ENCODE peak calls at places on chromosomes 1 and 21, in ten cellular contexts. E is adrenal gland; T is mammary epithelial cell; Q is aorta; B is IMR-90; D is astrocyte; H is CD8-positive, alpha-beta memory T cell; O is CD8-positive, alpha-beta T cell; J is RWPE1; L is endodermal cell. V is an unnamed sample.

GRCh38 chr1:162388615-162389014 is 7.1 kb downstream of the C1orf226 start:
- DNase-seq in E (no peak), B (no peak), L (peak), Q (no peak), H (no peak), T (no peak), J (no peak), O (no peak), D (no peak), V (no peak)

GRCh38 chr1:9696793-9697192 is 45.3 kb downstream of the PIK3CD start:
- DNase-seq in O (no peak), H (no peak), J (no peak), L (no peak), Q (no peak), D (no peak), T (no peak), B (no peak), E (no peak), V (no peak)

GRCh38 chr1:245195398-245195797 is 40.6 kb downstream of the KIF26B start:
- DNase-seq in D (no peak), L (peak), T (no peak), B (no peak), E (no peak), O (no peak), J (no peak), Q (no peak), H (no peak), V (no peak)

GRCh38 chr1:44611866-44612265 is 62.4 kb downstream of the TMEM53 start:
- DNase-seq in E (no peak), J (no peak), T (no peak), D (no peak), H (no peak), L (no peak), B (no peak), O (no peak), Q (no peak), V (no peak)

GRCh38 chr1:226788965-226789364 is 49.9 kb upstream of the ITPKB start:
- DNase-seq in D (no peak), J (no peak), Q (no peak), L (no peak), O (no peak), H (no peak), T (no peak), E (no peak), B (no peak), V (no peak)

GRCh38 chr1:29960906-29961675 is 724.8 kb downstream of the PTPRU start:
- DNase-seq in B (no peak), Q (no peak), T (no peak), O (no peak), E (peak), L (peak), J (no peak), D (no peak), H (no peak), V (no peak)

GRCh38 chr1:182122265-182122664 is 60.8 kb upstream of the ZNF648 start:
- DNase-seq in E (no peak), Q (no peak), T (no peak), B (no peak), J (no peak), O (no peak), L (no peak), D (no peak), H (no peak), V (no peak)

GRCh38 chr1:148353461-148354283 is 129.4 kb downstream of the PPIAL4G start:
- DNase-seq in J (peak), E (no peak), Q (no peak), O (no peak), D (peak), T (peak), B (peak), H (no peak), L (peak), V (no peak)

GRCh38 chr1:41355356-41355755 is 5.9 kb upstream of the FOXO6 start:
- DNase-seq in L (peak), H (no peak), J (no peak), D (no peak), T (no peak), B (no peak), E (no peak), O (no peak), Q (peak), V (no peak)

GRCh38 chr1:228272831-228273571 is 65.2 kb downstream of the OBSCN start:
- DNase-seq in E (no peak), Q (no peak), H (no peak), B (no peak), J (no peak), T (no peak), L (peak), O (no peak), D (no peak), V (no peak)

GRCh38 chr1:116538527-116538926 is 32.3 kb downstream of the CD58 start:
- DNase-seq in O (peak), L (no peak), E (no peak), H (peak), D (peak), B (peak), J (peak), Q (no peak), T (peak), V (no peak)

GRCh38 chr1:116880952-116881351 is 28.8 kb upstream of the PTGFRN start:
- DNase-seq in L (no peak), J (no peak), Q (no peak), O (no peak), D (peak), E (peak), B (no peak), T (no peak), H (no peak), V (no peak)

GRCh38 chr1:226871636-226872327 is 1.4 kb downstream of the PSEN2 start:
- DNase-seq in L (peak), D (no peak), O (no peak), H (no peak), Q (no peak), T (no peak), E (no peak), B (no peak), J (no peak), V (no peak)

GRCh38 chr1:26302733-26303405 is 3.6 kb downstream of the UBXN11 start:
- DNase-seq in O (no peak), B (peak), T (peak), J (peak), Q (no peak), D (peak), L (peak), H (no peak), E (no peak), V (no peak)

GRCh38 chr1:39675220-39675619 is 3.3 kb upstream of the NT5C1A start:
- DNase-seq in E (no peak), B (no peak), T (peak), D (no peak), H (no peak), Q (no peak), J (peak), O (no peak), L (no peak), V (no peak)

GRCh38 chr1:59592924-59593323 is 221.8 kb upstream of the HOOK1 start:
- DNase-seq in H (no peak), Q (no peak), L (no peak), O (no peak), D (no peak), J (no peak), B (no peak), E (no peak), T (no peak), V (no peak)

GRCh38 chr1:225876900-225877510 is 5.2 kb downstream of the TMEM63A start:
- DNase-seq in H (no peak), O (no peak), Q (no peak), E (no peak), L (no peak), T (no peak), B (no peak), J (no peak), D (no peak), V (no peak)

GRCh38 chr1:73100216-73100615 is 817.9 kb upstream of the NEGR1 start:
- DNase-seq in L (no peak), O (no peak), T (no peak), J (peak), Q (no peak), E (no peak), D (no peak), H (no peak), B (no peak), V (no peak)

GRCh38 chr21:18899261-18899660 is 495.7 kb upstream of the TMPRSS15 start:
- DNase-seq in B (no peak), L (no peak), H (no peak), O (no peak), J (no peak), T (no peak), E (no peak), D (no peak), Q (no peak), V (no peak)

GRCh38 chr1:199868777-199869176 is 158.7 kb upstream of the NR5A2 start:
- DNase-seq in J (peak), B (no peak), O (no peak), L (no peak), H (no peak), D (no peak), T (no peak), E (no peak), Q (no peak), V (no peak)

GRCh38 chr1:199867601-199868000 is 159.9 kb upstream of the NR5A2 start:
- DNase-seq in Q (no peak), B (peak), D (no peak), H (no peak), J (no peak), L (peak), T (no peak), E (no peak), O (no peak), V (no peak)

GRCh38 chr1:199861020-199861795 is 166.3 kb upstream of the NR5A2 start:
- DNase-seq in B (no peak), E (no peak), O (no peak), Q (no peak), L (no peak), J (no peak), H (no peak), D (no peak), T (no peak), V (no peak)

GRCh38 chr1:199862047-199862446 is 165.5 kb upstream of the NR5A2 start:
- DNase-seq in H (no peak), T (no peak), D (no peak), L (no peak), B (no peak), E (no peak), O (no peak), J (no peak), Q (no peak), V (no peak)

GRCh38 chr1:199866210-199866617 is 161.3 kb upstream of the NR5A2 start:
- DNase-seq in T (no peak), E (no peak), L (peak), H (no peak), O (no peak), B (no peak), J (no peak), Q (no peak), D (no peak), V (no peak)
- H3K27ac ChIP-seq in T (no peak), E (no peak), L (no peak), H (no peak), O (no peak), B (no peak), J (no peak), Q (no peak), D (no peak), V (no peak)

DNA sequence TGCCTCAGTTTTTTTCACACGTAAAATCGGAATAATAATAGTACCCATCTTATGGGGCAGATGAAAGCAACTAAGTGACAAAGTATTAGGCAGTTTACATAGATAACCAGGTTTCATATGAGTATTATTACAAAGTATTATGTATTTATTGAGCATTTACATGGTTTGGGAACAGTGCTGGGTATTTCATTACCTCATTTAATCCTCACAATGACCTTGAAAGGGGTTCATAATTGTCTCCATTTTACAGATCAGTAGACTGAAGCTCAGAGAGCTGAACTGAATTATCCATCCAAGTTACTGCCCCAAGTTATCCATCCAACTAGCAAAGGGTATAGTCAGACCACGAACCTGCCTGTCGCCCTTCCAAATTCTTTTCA is 21.2 kb downstream of the TCEA3 start:
- DNase-seq in J (no peak), L (no peak), Q (no peak), B (no peak), T (no peak), H (no peak), E (no peak), O (no peak), D (no peak), V (no peak)
- H3K27ac ChIP-seq in J (peak), L (no peak), Q (peak), B (peak), T (peak), H (no peak), E (peak), O (no peak), D (peak), V (no peak)

GRCh38 chr21:33651965-33652680 is 9.8 kb downstream of the ITSN1 start:
- DNase-seq in E (no peak), J (no peak), H (no peak), Q (no peak), T (no peak), L (peak), O (no peak), B (no peak), D (no peak), V (no peak)
- H3K27ac ChIP-seq in E (no peak), J (no peak), H (no peak), Q (no peak), T (no peak), L (no peak), O (no peak), B (no peak), D (no peak), V (no peak)

GRCh38 chr1:234362558-234362957 is 10.7 kb upstream of the COA6 start:
- DNase-seq in H (no peak), B (no peak), J (no peak), D (no peak), L (no peak), O (no peak), Q (no peak), T (no peak), E (no peak), V (no peak)

GRCh38 chr1:234357831-234358230 is 15.4 kb upstream of the COA6 start:
- DNase-seq in L (no peak), B (no peak), H (no peak), D (no peak), E (no peak), J (no peak), T (no peak), O (no peak), Q (no peak), V (no peak)

GRCh38 chr1:234355782-234356510 is 17.3 kb upstream of the COA6 start:
- DNase-seq in Q (no peak), E (no peak), L (no peak), J (no peak), D (no peak), H (no peak), T (no peak), O (no peak), B (no peak), V (no peak)

GRCh38 chr1:234361102-234361603 is 12.1 kb upstream of the COA6 start:
- DNase-seq in Q (no peak), H (no peak), J (no peak), B (no peak), L (no peak), T (no peak), E (no peak), O (no peak), D (no peak), V (no peak)
- H3K27ac ChIP-seq in Q (no peak), H (no peak), J (no peak), B (no peak), L (no peak), T (no peak), E (no peak), O (no peak), D (no peak), V (no peak)

DNA sequence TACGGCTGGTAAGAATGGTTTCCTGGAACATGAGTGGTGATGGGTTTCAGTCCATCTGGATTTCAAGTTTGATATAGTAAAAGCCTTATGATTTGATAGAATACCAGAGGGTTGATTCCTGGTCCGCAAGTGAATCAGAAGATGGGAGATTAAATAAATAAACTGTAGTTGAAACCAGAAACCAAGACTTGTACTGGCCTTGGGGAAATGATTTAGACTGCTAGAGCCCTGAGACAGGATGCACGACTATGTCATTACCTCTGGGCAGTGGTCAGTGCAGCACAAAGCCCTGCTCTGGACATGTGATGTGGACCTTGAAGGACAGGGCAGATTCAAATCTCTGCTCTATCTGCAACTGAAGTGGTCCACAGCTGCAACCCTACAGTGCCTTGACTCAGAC is 15.6 kb upstream of the FMOD start:
- DNase-seq in T (no peak), J (no peak), O (no peak), L (no peak), Q (no peak), D (no peak), H (no peak), B (peak), E (no peak), V (no peak)
- H3K27ac ChIP-seq in T (no peak), J (no peak), O (no peak), L (no peak), Q (no peak), D (no peak), H (no peak), B (peak), E (no peak), V (peak)